ENCODE peak calls at places on chromosomes 12 and 14, in five cellular contexts. One of them, this sample, is unnamed.
A peak's percentile ranks its signal among the peaks of the same experiment; 100 is the strongest.

GRCh38 chr12:92186038-92186470 is 40.4 kb upstream of the BTG1 start:
- DNase-seq in ovary: no peak
- DNase-seq in Peyer's patch: no peak
- DNase-seq in sigmoid colon: no peak
- DNase-seq in stomach: no peak
- DNase-seq in this sample: no peak

GRCh38 chr12:98998697-98999299 is 353.7 kb downstream of the APAF1 start:
- DNase-seq in ovary: no peak
- DNase-seq in Peyer's patch: no peak
- DNase-seq in sigmoid colon: no peak
- DNase-seq in stomach: no peak
- DNase-seq in this sample: no peak

GRCh38 chr12:105706321-105706972 is 376.0 kb downstream of the C12orf75 start:
- DNase-seq in ovary: peak; percentile 36
- DNase-seq in Peyer's patch: no peak
- DNase-seq in sigmoid colon: no peak
- DNase-seq in stomach: no peak
- DNase-seq in this sample: no peak

GRCh38 chr14:22155582-22155981 is 433.4 kb downstream of the DAD1 start:
- DNase-seq in ovary: no peak
- DNase-seq in Peyer's patch: no peak
- DNase-seq in sigmoid colon: no peak
- DNase-seq in stomach: no peak
- DNase-seq in this sample: no peak

GRCh38 chr12:48882325-48882687 is 16.6 kb upstream of the RND1 start:
- DNase-seq in ovary: no peak
- DNase-seq in Peyer's patch: no peak
- DNase-seq in sigmoid colon: no peak
- DNase-seq in stomach: peak; percentile 56
- DNase-seq in this sample: no peak

GRCh38 chr14:90574640-90575131 is 177.9 kb downstream of the CALM1 start:
- DNase-seq in ovary: peak; percentile 67
- DNase-seq in Peyer's patch: no peak
- DNase-seq in sigmoid colon: no peak
- DNase-seq in stomach: no peak
- DNase-seq in this sample: no peak

GRCh38 chr12:109944975-109945374 is 44.9 kb downstream of the TCHP start:
- DNase-seq in ovary: peak; percentile 70
- DNase-seq in Peyer's patch: no peak
- DNase-seq in sigmoid colon: no peak
- DNase-seq in stomach: no peak
- DNase-seq in this sample: no peak

GRCh38 chr14:58705066-58705465 is 67.3 kb downstream of the DACT1 start:
- DNase-seq in ovary: no peak
- DNase-seq in Peyer's patch: no peak
- DNase-seq in sigmoid colon: no peak
- DNase-seq in stomach: no peak
- DNase-seq in this sample: no peak

GRCh38 chr12:51832708-51833107 is 15.8 kb downstream of the FIGNL2 start:
- DNase-seq in ovary: no peak
- DNase-seq in Peyer's patch: no peak
- DNase-seq in sigmoid colon: no peak
- DNase-seq in stomach: no peak
- DNase-seq in this sample: no peak

GRCh38 chr12:103758310-103759089 is 82.5 kb downstream of the NT5DC3 start:
- DNase-seq in ovary: no peak
- DNase-seq in Peyer's patch: no peak
- DNase-seq in sigmoid colon: no peak
- DNase-seq in stomach: no peak
- DNase-seq in this sample: no peak

GRCh38 chr12:96383991-96384390 is 16.2 kb downstream of the CDK17 start:
- DNase-seq in ovary: no peak
- DNase-seq in Peyer's patch: no peak
- DNase-seq in sigmoid colon: no peak
- DNase-seq in stomach: no peak
- DNase-seq in this sample: no peak

GRCh38 chr12:113236539-113237354 is 15.5 kb downstream of the TPCN1 start:
- DNase-seq in ovary: no peak
- DNase-seq in Peyer's patch: no peak
- DNase-seq in sigmoid colon: peak; percentile 63
- DNase-seq in stomach: peak; percentile 10
- DNase-seq in this sample: no peak

GRCh38 chr12:25500651-25501050 is 52.4 kb downstream of the LMNTD1 start:
- DNase-seq in ovary: no peak
- DNase-seq in Peyer's patch: no peak
- DNase-seq in sigmoid colon: no peak
- DNase-seq in stomach: no peak
- DNase-seq in this sample: no peak

GRCh38 chr14:30345511-30345910 is 213.4 kb upstream of the G2E3 start:
- DNase-seq in ovary: no peak
- DNase-seq in Peyer's patch: no peak
- DNase-seq in sigmoid colon: no peak
- DNase-seq in stomach: no peak
- DNase-seq in this sample: no peak

GRCh38 chr14:23545740-23546411 is 5.7 kb downstream of the ZFHX2 start:
- DNase-seq in ovary: no peak
- DNase-seq in Peyer's patch: no peak
- DNase-seq in sigmoid colon: no peak
- DNase-seq in stomach: no peak
- DNase-seq in this sample: no peak

GRCh38 chr12:62466596-62467411 is at the start of gene MON2:
- DNase-seq in ovary: peak; percentile 91
- DNase-seq in Peyer's patch: peak; percentile 86
- DNase-seq in sigmoid colon: peak; percentile 92
- DNase-seq in stomach: peak; percentile 90
- DNase-seq in this sample: peak; percentile 93

GRCh38 chr12:54356228-54356627 is 8.1 kb downstream of the GPR84 start:
- DNase-seq in ovary: no peak
- DNase-seq in Peyer's patch: no peak
- DNase-seq in sigmoid colon: no peak
- DNase-seq in stomach: no peak
- DNase-seq in this sample: no peak

GRCh38 chr12:54355104-54355815 is 9.0 kb downstream of the GPR84 start:
- DNase-seq in ovary: no peak
- DNase-seq in Peyer's patch: no peak
- DNase-seq in sigmoid colon: no peak
- DNase-seq in stomach: no peak
- DNase-seq in this sample: no peak

GRCh38 chr12:54358620-54358944 is 5.7 kb downstream of the GPR84 start:
- DNase-seq in ovary: no peak
- DNase-seq in Peyer's patch: no peak
- DNase-seq in sigmoid colon: no peak
- DNase-seq in stomach: no peak
- DNase-seq in this sample: no peak

GRCh38 chr12:54357802-54358619 is 6.3 kb downstream of the GPR84 start:
- DNase-seq in ovary: no peak
- DNase-seq in Peyer's patch: peak; percentile 33
- DNase-seq in sigmoid colon: no peak
- DNase-seq in stomach: no peak
- DNase-seq in this sample: no peak

DNA sequence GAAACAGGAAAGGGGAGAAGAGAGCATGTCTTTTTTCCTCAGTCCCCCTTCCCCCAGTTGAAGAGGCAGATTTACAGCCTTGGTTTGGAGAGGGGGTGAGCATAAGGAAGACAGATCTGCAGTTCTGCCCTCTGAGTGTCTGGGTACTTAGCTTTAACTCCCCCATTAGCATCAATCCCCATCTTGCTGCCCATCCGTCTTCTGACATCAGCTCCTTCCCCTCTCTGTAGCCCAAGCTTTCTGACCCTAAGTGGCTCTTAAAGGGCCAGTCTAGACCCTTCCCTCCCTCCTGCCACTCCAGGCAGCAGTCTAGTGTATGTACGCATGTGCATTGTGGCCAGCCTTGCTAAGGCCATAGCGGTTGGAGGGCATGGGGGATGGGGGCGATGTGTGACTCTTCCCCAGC is 7.3 kb downstream of the GPR84 start:
- DNase-seq in ovary: no peak
- DNase-seq in Peyer's patch: no peak
- DNase-seq in sigmoid colon: no peak
- DNase-seq in stomach: no peak
- DNase-seq in this sample: no peak
- H3K27ac ChIP-seq in ovary: peak overlapping the region; percentile 48
- H3K27ac ChIP-seq in Peyer's patch: no peak overlapping the region
- H3K27ac ChIP-seq in sigmoid colon: peak overlapping the region; percentile 86
- H3K27ac ChIP-seq in stomach: peak overlapping the region; percentile 35
- H3K27ac ChIP-seq in this sample: peak overlapping the region; percentile 1

GRCh38 chr12:44847403-44847802 is 28.7 kb downstream of the NELL2 start:
- DNase-seq in ovary: no peak
- DNase-seq in Peyer's patch: no peak
- DNase-seq in sigmoid colon: no peak
- DNase-seq in stomach: no peak
- DNase-seq in this sample: no peak
- H3K4me1 ChIP-seq in ovary: no peaks in the 10 kb centered on the region
- H3K4me1 ChIP-seq in Peyer's patch: no peaks in the 10 kb centered on the region
- H3K4me1 ChIP-seq in sigmoid colon: no peaks in the 10 kb centered on the region
- H3K4me1 ChIP-seq in stomach: peaks cover 7% of the 10 kb centered on the region
- H3K4me1 ChIP-seq in this sample: no peaks in the 10 kb centered on the region

GRCh38 chr12:124884587-124885438 is 21.1 kb upstream of the SCARB1 start:
- DNase-seq in ovary: no peak
- DNase-seq in Peyer's patch: peak; percentile 83
- DNase-seq in sigmoid colon: no peak
- DNase-seq in stomach: peak; percentile 71
- DNase-seq in this sample: peak; percentile 57
- H3K27ac ChIP-seq in ovary: no peak overlapping the region
- H3K27ac ChIP-seq in Peyer's patch: no peak overlapping the region
- H3K27ac ChIP-seq in sigmoid colon: no peak overlapping the region
- H3K27ac ChIP-seq in stomach: peak overlapping the region; percentile 51
- H3K27ac ChIP-seq in this sample: no peak overlapping the region

GRCh38 chr14:50044040-50044651 is 72.2 kb downstream of the VCPKMT start:
- DNase-seq in ovary: no peak
- DNase-seq in Peyer's patch: no peak
- DNase-seq in sigmoid colon: no peak
- DNase-seq in stomach: no peak
- DNase-seq in this sample: no peak
- H3K4me1 ChIP-seq in ovary: no peaks in the 10 kb centered on the region
- H3K4me1 ChIP-seq in Peyer's patch: peaks cover 4% of the 10 kb centered on the region
- H3K4me1 ChIP-seq in sigmoid colon: peaks cover 23% of the 10 kb centered on the region
- H3K4me1 ChIP-seq in stomach: peaks cover 72% of the 10 kb centered on the region
- H3K4me1 ChIP-seq in this sample: peaks cover 53% of the 10 kb centered on the region

GRCh38 chr12:78018146-78018910 is 187.6 kb downstream of the NAV3 start:
- DNase-seq in ovary: no peak
- DNase-seq in Peyer's patch: no peak
- DNase-seq in sigmoid colon: peak; percentile 70
- DNase-seq in stomach: no peak
- DNase-seq in this sample: no peak

GRCh38 chr12:78018939-78019338 is 188.2 kb downstream of the NAV3 start:
- DNase-seq in ovary: no peak
- DNase-seq in Peyer's patch: no peak
- DNase-seq in sigmoid colon: no peak
- DNase-seq in stomach: no peak
- DNase-seq in this sample: no peak
- H3K27ac ChIP-seq in ovary: no peak overlapping the region
- H3K27ac ChIP-seq in Peyer's patch: no peak overlapping the region
- H3K27ac ChIP-seq in sigmoid colon: no peak overlapping the region
- H3K27ac ChIP-seq in stomach: no peak overlapping the region
- H3K27ac ChIP-seq in this sample: peak overlapping the region; percentile 8

This sample was measured in lower lobe of right lung.